ENCODE peak calls at places on chromosomes 13 and 19, in five cellular contexts. One of them, this sample, is unnamed.

GRCh38 chr13:27830010-27830409 is 37.7 kb downstream of the GSX1 start:
- DNase-seq in neural progenitor cell: peak
- DNase-seq in neuronal stem cell: peak
- DNase-seq in mammary epithelial cell: no peak
- DNase-seq in A549: peak
- DNase-seq in this sample: peak

GRCh38 chr19:12838182-12838890 is at the start of gene MAST1:
- DNase-seq in neural progenitor cell: peak
- DNase-seq in neuronal stem cell: no peak
- DNase-seq in mammary epithelial cell: no peak
- DNase-seq in A549: no peak
- DNase-seq in this sample: peak

GRCh38 chr19:3982701-3983541 is 2.3 kb downstream of the EEF2 start:
- DNase-seq in neural progenitor cell: no peak
- DNase-seq in neuronal stem cell: no peak
- DNase-seq in mammary epithelial cell: peak
- DNase-seq in A549: no peak
- DNase-seq in this sample: no peak

GRCh38 chr13:88651531-88651930 is 980.4 kb downstream of the SLITRK5 start:
- DNase-seq in neural progenitor cell: no peak
- DNase-seq in neuronal stem cell: no peak
- DNase-seq in mammary epithelial cell: no peak
- DNase-seq in A549: no peak
- DNase-seq in this sample: no peak

GRCh38 chr13:54029720-54030119 is 1001.1 kb downstream of the OLFM4 start:
- DNase-seq in neural progenitor cell: no peak
- DNase-seq in neuronal stem cell: no peak
- DNase-seq in mammary epithelial cell: no peak
- DNase-seq in A549: no peak
- DNase-seq in this sample: no peak

GRCh38 chr19:10430505-10431253 is 10.3 kb downstream of the PDE4A start:
- DNase-seq in neural progenitor cell: peak
- DNase-seq in neuronal stem cell: no peak
- DNase-seq in mammary epithelial cell: no peak
- DNase-seq in A549: no peak
- DNase-seq in this sample: no peak

GRCh38 chr13:98103942-98104880 is 38.7 kb upstream of the FARP1 start:
- DNase-seq in neural progenitor cell: no peak
- DNase-seq in neuronal stem cell: no peak
- DNase-seq in mammary epithelial cell: peak
- DNase-seq in A549: peak
- DNase-seq in this sample: no peak

GRCh38 chr13:111082240-111082639 is 32.9 kb upstream of the ARHGEF7 start:
- DNase-seq in neural progenitor cell: no peak
- DNase-seq in neuronal stem cell: no peak
- DNase-seq in mammary epithelial cell: no peak
- DNase-seq in A549: no peak
- DNase-seq in this sample: no peak

GRCh38 chr19:10007366-10007765 is 2.9 kb downstream of the COL5A3 start:
- DNase-seq in neural progenitor cell: no peak
- DNase-seq in neuronal stem cell: no peak
- DNase-seq in mammary epithelial cell: no peak
- DNase-seq in A549: no peak
- DNase-seq in this sample: no peak

GRCh38 chr19:34220472-34221063 is 33.8 kb upstream of the GARRE1 start:
- DNase-seq in neural progenitor cell: peak
- DNase-seq in neuronal stem cell: peak
- DNase-seq in mammary epithelial cell: peak
- DNase-seq in A549: peak
- DNase-seq in this sample: peak

GRCh38 chr13:95781016-95781415 is 104.1 kb downstream of the DNAJC3 start:
- DNase-seq in neural progenitor cell: no peak
- DNase-seq in neuronal stem cell: no peak
- DNase-seq in mammary epithelial cell: no peak
- DNase-seq in A549: no peak
- DNase-seq in this sample: no peak

GRCh38 chr13:34349091-34349722 is 531.3 kb downstream of the RFC3 start:
- DNase-seq in neural progenitor cell: no peak
- DNase-seq in neuronal stem cell: no peak
- DNase-seq in mammary epithelial cell: peak
- DNase-seq in A549: no peak
- DNase-seq in this sample: no peak

GRCh38 chr19:39413903-39414608 is 1.6 kb downstream of the PLEKHG2 start:
- DNase-seq in neural progenitor cell: peak
- DNase-seq in neuronal stem cell: no peak
- DNase-seq in mammary epithelial cell: no peak
- DNase-seq in A549: peak
- DNase-seq in this sample: no peak

GRCh38 chr13:31242342-31242741 is 42.6 kb downstream of the B3GLCT start:
- DNase-seq in neural progenitor cell: no peak
- DNase-seq in neuronal stem cell: no peak
- DNase-seq in mammary epithelial cell: no peak
- DNase-seq in A549: no peak
- DNase-seq in this sample: no peak

GRCh38 chr19:1104452-1105216 is 840 bp downstream of the GPX4 start:
- DNase-seq in neural progenitor cell: peak
- DNase-seq in neuronal stem cell: peak
- DNase-seq in mammary epithelial cell: peak
- DNase-seq in A549: no peak
- DNase-seq in this sample: peak

GRCh38 chr13:31301119-31301518 is 101.3 kb downstream of the B3GLCT start:
- DNase-seq in neural progenitor cell: no peak
- DNase-seq in neuronal stem cell: no peak
- DNase-seq in mammary epithelial cell: no peak
- DNase-seq in A549: no peak
- DNase-seq in this sample: peak

GRCh38 chr13:33206425-33206824 is 79.1 kb downstream of the STARD13 start:
- DNase-seq in neural progenitor cell: no peak
- DNase-seq in neuronal stem cell: no peak
- DNase-seq in mammary epithelial cell: no peak
- DNase-seq in A549: no peak
- DNase-seq in this sample: no peak

GRCh38 chr19:11092181-11092538 is 2.9 kb downstream of the LDLR start:
- DNase-seq in neural progenitor cell: no peak
- DNase-seq in neuronal stem cell: no peak
- DNase-seq in mammary epithelial cell: peak
- DNase-seq in A549: peak
- DNase-seq in this sample: no peak

GRCh38 chr13:114134944-114135610 is 2.7 kb upstream of the RASA3 start:
- DNase-seq in neural progenitor cell: no peak
- DNase-seq in neuronal stem cell: no peak
- DNase-seq in mammary epithelial cell: no peak
- DNase-seq in A549: no peak
- DNase-seq in this sample: no peak

GRCh38 chr13:45544520-45544919 is 71.0 kb downstream of the ERICH6B start:
- DNase-seq in neural progenitor cell: no peak
- DNase-seq in neuronal stem cell: no peak
- DNase-seq in mammary epithelial cell: no peak
- DNase-seq in A549: no peak
- DNase-seq in this sample: no peak

GRCh38 chr19:3375221-3376088 is 9.1 kb downstream of the NFIC start:
- DNase-seq in neural progenitor cell: no peak
- DNase-seq in neuronal stem cell: no peak
- DNase-seq in mammary epithelial cell: no peak
- DNase-seq in A549: no peak
- DNase-seq in this sample: no peak

GRCh38 chr13:24097064-24097463 is 63.5 kb upstream of the SPATA13 start:
- DNase-seq in neural progenitor cell: no peak
- DNase-seq in neuronal stem cell: no peak
- DNase-seq in mammary epithelial cell: no peak
- DNase-seq in A549: no peak
- DNase-seq in this sample: no peak

GRCh38 chr13:97298816-97299215 is 76.7 kb downstream of the MBNL2 start:
- DNase-seq in neural progenitor cell: no peak
- DNase-seq in neuronal stem cell: no peak
- DNase-seq in mammary epithelial cell: no peak
- DNase-seq in A549: no peak
- DNase-seq in this sample: no peak

GRCh38 chr19:49614096-49614857 is 23.3 kb downstream of the PRR12 start:
- DNase-seq in neural progenitor cell: no peak
- DNase-seq in neuronal stem cell: no peak
- DNase-seq in mammary epithelial cell: peak
- DNase-seq in A549: peak
- DNase-seq in this sample: no peak
- H3K27ac ChIP-seq in neural progenitor cell: no peak
- H3K27ac ChIP-seq in neuronal stem cell: no peak
- H3K27ac ChIP-seq in mammary epithelial cell: no peak
- H3K27ac ChIP-seq in A549: peak
- H3K27ac ChIP-seq in this sample: no peak

DNA sequence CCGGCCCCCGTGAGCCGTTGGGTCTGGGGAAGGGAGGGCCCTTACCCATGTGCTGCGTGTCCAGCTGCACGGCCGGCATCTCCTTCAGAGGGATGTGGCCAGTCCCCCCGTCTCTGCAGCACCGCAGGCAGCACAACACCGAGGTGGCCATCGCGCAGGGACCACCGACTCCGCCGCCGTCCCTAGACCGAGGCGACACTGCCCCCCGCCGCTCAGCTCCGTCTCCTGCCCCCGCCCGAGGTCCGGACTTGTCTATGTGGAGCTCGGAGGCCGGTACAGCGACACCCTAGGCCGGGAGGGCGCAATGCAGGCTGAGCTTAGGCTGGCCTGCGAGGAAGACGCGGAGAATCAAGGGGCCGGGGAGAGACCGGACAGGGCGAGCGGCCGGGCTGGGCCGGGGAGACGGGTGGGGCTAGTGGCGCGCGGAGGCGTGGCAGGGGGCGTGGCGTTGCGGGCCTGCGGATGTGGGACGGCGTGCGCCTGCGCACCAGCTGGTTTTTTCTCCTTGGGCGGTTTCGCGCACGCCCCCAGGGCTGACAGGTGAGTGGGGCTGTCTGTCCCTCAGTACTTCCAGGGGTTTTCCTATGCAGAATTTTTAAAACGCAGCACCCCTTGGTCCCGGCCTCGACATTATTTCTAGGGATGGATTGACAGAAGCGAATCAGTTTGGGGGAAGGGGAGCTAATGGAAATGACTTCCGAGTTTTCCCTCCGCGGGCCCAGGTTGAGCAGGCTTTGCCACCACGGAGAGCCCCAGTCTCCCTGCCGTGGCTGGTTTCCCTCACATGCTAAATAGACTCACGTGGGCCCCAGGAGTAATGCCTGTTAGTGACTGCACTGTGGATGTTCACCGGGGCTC is at the start of gene SPRYD7:
- DNase-seq in neural progenitor cell: peak
- DNase-seq in neuronal stem cell: peak
- DNase-seq in mammary epithelial cell: peak
- DNase-seq in A549: peak
- DNase-seq in this sample: peak
- H3K27ac ChIP-seq in neural progenitor cell: no peak
- H3K27ac ChIP-seq in neuronal stem cell: peak
- H3K27ac ChIP-seq in mammary epithelial cell: peak
- H3K27ac ChIP-seq in A549: peak
- H3K27ac ChIP-seq in this sample: peak

GRCh38 chr19:28889941-28890645 is 322.9 kb downstream of the UQCRFS1 start:
- DNase-seq in neural progenitor cell: no peak
- DNase-seq in neuronal stem cell: no peak
- DNase-seq in mammary epithelial cell: no peak
- DNase-seq in A549: no peak
- DNase-seq in this sample: no peak

GRCh38 chr19:28885965-28886364 is 327.0 kb downstream of the UQCRFS1 start:
- DNase-seq in neural progenitor cell: no peak
- DNase-seq in neuronal stem cell: no peak
- DNase-seq in mammary epithelial cell: no peak
- DNase-seq in A549: no peak
- DNase-seq in this sample: no peak

GRCh38 chr19:28884786-28885476 is 328.0 kb downstream of the UQCRFS1 start:
- DNase-seq in neural progenitor cell: no peak
- DNase-seq in neuronal stem cell: no peak
- DNase-seq in mammary epithelial cell: no peak
- DNase-seq in A549: no peak
- DNase-seq in this sample: no peak

GRCh38 chr19:28887920-28888618 is 324.9 kb downstream of the UQCRFS1 start:
- DNase-seq in neural progenitor cell: peak
- DNase-seq in neuronal stem cell: peak
- DNase-seq in mammary epithelial cell: no peak
- DNase-seq in A549: no peak
- DNase-seq in this sample: no peak

DNA sequence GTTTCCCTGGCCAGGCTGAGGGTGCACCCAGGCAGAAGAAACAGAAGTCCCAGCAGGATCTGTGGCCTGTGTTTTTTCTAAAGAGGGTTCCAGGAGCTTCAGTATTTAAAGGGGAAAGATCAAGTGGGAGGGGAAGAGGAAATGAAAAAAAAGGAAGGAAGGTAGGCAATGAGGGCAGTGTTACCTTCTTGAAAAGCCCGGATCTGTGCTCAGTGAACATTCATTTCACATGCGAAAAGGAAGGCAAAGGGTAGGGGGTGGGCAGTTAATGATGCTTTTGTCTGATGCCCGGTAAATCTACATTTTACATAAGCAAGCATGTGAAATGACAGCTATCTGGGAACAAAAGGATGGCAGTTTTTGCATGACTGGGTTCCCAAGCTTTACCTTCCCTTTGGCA is 326.2 kb downstream of the UQCRFS1 start:
- DNase-seq in neural progenitor cell: no peak
- DNase-seq in neuronal stem cell: no peak
- DNase-seq in mammary epithelial cell: no peak
- DNase-seq in A549: no peak
- DNase-seq in this sample: no peak
- H3K27ac ChIP-seq in neural progenitor cell: no peak
- H3K27ac ChIP-seq in neuronal stem cell: no peak
- H3K27ac ChIP-seq in mammary epithelial cell: no peak
- H3K27ac ChIP-seq in A549: no peak
- H3K27ac ChIP-seq in this sample: no peak

GRCh38 chr13:99288069-99288468 is 19.1 kb downstream of the GPR183 start:
- DNase-seq in neural progenitor cell: no peak
- DNase-seq in neuronal stem cell: no peak
- DNase-seq in mammary epithelial cell: no peak
- DNase-seq in A549: no peak
- DNase-seq in this sample: no peak
- H3K27ac ChIP-seq in neural progenitor cell: no peak
- H3K27ac ChIP-seq in neuronal stem cell: no peak
- H3K27ac ChIP-seq in mammary epithelial cell: no peak
- H3K27ac ChIP-seq in A549: no peak
- H3K27ac ChIP-seq in this sample: no peak

DNA sequence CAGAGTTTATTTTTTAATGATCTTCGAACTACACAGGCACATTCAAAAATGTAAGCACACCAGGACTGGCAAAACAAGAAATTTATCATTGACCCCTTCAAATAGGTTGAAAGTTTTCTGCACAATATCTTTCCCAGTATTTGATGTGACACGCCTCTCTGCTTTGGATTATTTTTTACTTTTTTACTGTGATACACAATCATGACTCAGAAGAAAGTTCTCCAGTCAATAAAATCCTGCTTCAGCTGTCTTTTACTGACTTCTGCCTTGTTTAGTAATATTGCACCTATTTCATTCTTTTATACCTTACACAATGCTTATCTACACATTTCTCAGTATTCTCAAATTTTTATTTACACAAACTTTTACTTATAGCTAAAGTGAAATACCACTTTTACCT is 1750.4 kb downstream of the PCDH9 start:
- DNase-seq in neural progenitor cell: no peak
- DNase-seq in neuronal stem cell: no peak
- DNase-seq in mammary epithelial cell: no peak
- DNase-seq in A549: no peak
- DNase-seq in this sample: no peak
- H3K27ac ChIP-seq in neural progenitor cell: no peak
- H3K27ac ChIP-seq in neuronal stem cell: no peak
- H3K27ac ChIP-seq in mammary epithelial cell: no peak
- H3K27ac ChIP-seq in A549: no peak
- H3K27ac ChIP-seq in this sample: no peak

GRCh38 chr19:57466489-57466888 is 9.5 kb upstream of the VN1R1 start:
- DNase-seq in neural progenitor cell: no peak
- DNase-seq in neuronal stem cell: no peak
- DNase-seq in mammary epithelial cell: no peak
- DNase-seq in A549: no peak
- DNase-seq in this sample: no peak
- H3K27ac ChIP-seq in neural progenitor cell: no peak
- H3K27ac ChIP-seq in neuronal stem cell: no peak
- H3K27ac ChIP-seq in mammary epithelial cell: no peak
- H3K27ac ChIP-seq in A549: no peak
- H3K27ac ChIP-seq in this sample: no peak

This sample was measured in OCI-LY7.